ENCODE peak calls at places on chromosomes 4 and X, in ten cellular contexts. W is fibroblast of the conjunctiva; I is activated T-cell treated with anti-CD3 and anti-CD28 coated beads, Interleukin-2, amount 50 U/mL, for 72 hours; G is ovary; T is A549; R is head of caudate nucleus; V is hypothalamus; K is PC-9; N is non-pigmented ciliary epithelial cell; C is HS-27A. B is an unnamed sample.

GRCh38 chr4:80043534-80043933 is 29.5 kb downstream of the ANTXR2 start:
- DNase-seq in W (no peak), I (no peak), G (peak; percentile 39), T (no peak), R (no peak), V (no peak), K (no peak), N (no peak), C (no peak), B (no peak)

GRCh38 chr4:16626945-16627344 is 271.5 kb downstream of the LDB2 start:
- DNase-seq in W (peak; percentile 82), I (no peak), G (no peak), T (no peak), R (no peak), V (no peak), K (no peak), N (peak; percentile 91), C (peak; percentile 79), B (peak; percentile 16)

GRCh38 chr4:71752383-71753042 is 31.4 kb downstream of the GC start:
- DNase-seq in W (no peak), I (no peak), G (no peak), T (no peak), R (no peak), V (no peak), K (no peak), N (no peak), C (no peak), B (no peak)

GRCh38 chrX:35622021-35622420 is 176.1 kb upstream of the MAGEB16 start:
- DNase-seq in W (no peak), I (no peak), G (no peak), T (peak; percentile 56), R (no peak), V (no peak), K (peak; percentile 54), N (no peak), C (no peak), B (no peak)

GRCh38 chr4:47703008-47703407 is 134.9 kb downstream of the CORIN start:
- DNase-seq in W (no peak), I (no peak), G (no peak), T (no peak), R (no peak), V (no peak), K (no peak), N (no peak), C (no peak), B (no peak)

GRCh38 chrX:107602694-107603239 is 25.5 kb upstream of the PRPS1 start:
- DNase-seq in W (no peak), I (no peak), G (no peak), T (no peak), R (no peak), V (no peak), K (no peak), N (no peak), C (no peak), B (no peak)

GRCh38 chr4:40918330-40918729 is 168.6 kb downstream of the NSUN7 start:
- DNase-seq in W (peak; percentile 78), I (no peak), G (peak; percentile 69), T (peak; percentile 12), R (no peak), V (no peak), K (no peak), N (peak; percentile 40), C (no peak), B (no peak)

GRCh38 chr4:54064317-54065275 is at the start of gene CHIC2:
- DNase-seq in W (peak; percentile 88), I (peak; percentile 97), G (peak; percentile 96), T (peak; percentile 90), R (peak; percentile 89), V (peak; percentile 83), K (peak; percentile 70), N (peak; percentile 65), C (peak; percentile 90), B (peak; percentile 97)

GRCh38 chr4:31097999-31098398 is 377.8 kb downstream of the PCDH7 start:
- DNase-seq in W (no peak), I (no peak), G (no peak), T (no peak), R (no peak), V (no peak), K (no peak), N (no peak), C (no peak), B (no peak)

GRCh38 chr4:113809313-113809712 is 47.8 kb upstream of the CAMK2D start:
- DNase-seq in W (no peak), I (no peak), G (no peak), T (no peak), R (no peak), V (no peak), K (no peak), N (no peak), C (no peak), B (peak; percentile 28)

GRCh38 chrX:74231625-74232024 is 72.4 kb upstream of the ZCCHC13 start:
- DNase-seq in W (no peak), I (no peak), G (no peak), T (peak; percentile 10), R (no peak), V (no peak), K (no peak), N (no peak), C (no peak), B (no peak)

GRCh38 chrX:118189628-118190027 is 73.0 kb upstream of the KLHL13 start:
- DNase-seq in W (no peak), I (no peak), G (no peak), T (no peak), R (no peak), V (no peak), K (no peak), N (no peak), C (no peak), B (no peak)

GRCh38 chrX:20454117-20454516 is 187.4 kb upstream of the RPS6KA3 start:
- DNase-seq in W (no peak), I (no peak), G (no peak), T (no peak), R (no peak), V (no peak), K (no peak), N (no peak), C (no peak), B (no peak)

GRCh38 chrX:47230136-47230868 is 2.5 kb upstream of the USP11 start:
- DNase-seq in W (no peak), I (no peak), G (no peak), T (no peak), R (no peak), V (no peak), K (no peak), N (no peak), C (no peak), B (no peak)

GRCh38 chr4:109816082-109816442 is 500 bp downstream of the GAR1 start:
- DNase-seq in W (no peak), I (peak; percentile 58), G (no peak), T (no peak), R (no peak), V (no peak), K (no peak), N (no peak), C (no peak), B (no peak)

GRCh38 chr4:139144161-139144859 is 32.7 kb downstream of the ELF2 start:
- DNase-seq in W (peak; percentile 9), I (no peak), G (no peak), T (no peak), R (peak; percentile 35), V (no peak), K (no peak), N (peak; percentile 47), C (peak; percentile 72), B (peak; percentile 22)

GRCh38 chr4:52889354-52889753 is 27.2 kb downstream of the RASL11B start:
- DNase-seq in W (no peak), I (no peak), G (no peak), T (no peak), R (no peak), V (no peak), K (no peak), N (no peak), C (no peak), B (no peak)

GRCh38 chr4:3677671-3678070 is 88.5 kb upstream of the ADRA2C start:
- DNase-seq in W (no peak), I (no peak), G (peak; percentile 0), T (no peak), R (no peak), V (no peak), K (no peak), N (no peak), C (no peak), B (no peak)

GRCh38 chrX:25873196-25873595 is 264.9 kb upstream of the MAGEB18 start:
- DNase-seq in W (no peak), I (no peak), G (no peak), T (no peak), R (no peak), V (no peak), K (no peak), N (no peak), C (no peak), B (no peak)

GRCh38 chr4:1403591-1404572 is 2.4 kb downstream of the NKX1-1 start:
- DNase-seq in W (no peak), I (no peak), G (no peak), T (no peak), R (no peak), V (no peak), K (no peak), N (no peak), C (no peak), B (no peak)

GRCh38 chr4:6701371-6701770 is 7.7 kb downstream of the S100P start:
- DNase-seq in W (no peak), I (peak; percentile 54), G (no peak), T (peak; percentile 32), R (no peak), V (no peak), K (no peak), N (no peak), C (no peak), B (no peak)

GRCh38 chrX:150692837-150693781 is at the start of gene MTMR1:
- DNase-seq in W (no peak), I (peak; percentile 59), G (peak; percentile 54), T (no peak), R (no peak), V (peak; percentile 6), K (no peak), N (no peak), C (no peak), B (no peak)

GRCh38 chr4:90727938-90728337 is 600.7 kb downstream of the CCSER1 start:
- DNase-seq in W (no peak), I (no peak), G (no peak), T (peak; percentile 47), R (no peak), V (no peak), K (peak; percentile 42), N (no peak), C (peak; percentile 76), B (no peak)